ENCODE peak calls at places on chromosome 6, in eight cellular contexts. One of them, this sample, is unnamed.

GRCh38 chr6:71621918-71622519 is 264.3 kb upstream of the RIMS1 start:
- DNase-seq in stimulated activated effector memory CD8-positive, alpha-beta T cell treated with anti-CD3 and anti-CD28 coated beads, Interleukin-12 subunit alpha, Interleukin-12 subunit beta, amount 100 ng/mL, for 72 hours: no peak
- DNase-seq in T-helper 1 cell: no peak
- DNase-seq in memory B cell: no peak
- DNase-seq in naive B cell: no peak
- DNase-seq in WERI-Rb-1: no peak
- DNase-seq in activated CD4-positive, CD25-positive, alpha-beta regulatory T cell: no peak
- DNase-seq in hippocampal formation: no peak
- DNase-seq in this sample: no peak

GRCh38 chr6:110055387-110055735 is 77.2 kb downstream of the GPR6 start:
- DNase-seq in naive B cell: no peak
- DNase-seq in T-helper 1 cell: no peak
- DNase-seq in WERI-Rb-1: no peak
- DNase-seq in stimulated activated effector memory CD8-positive, alpha-beta T cell treated with anti-CD3 and anti-CD28 coated beads, Interleukin-12 subunit alpha, Interleukin-12 subunit beta, amount 100 ng/mL, for 72 hours: peak
- DNase-seq in memory B cell: no peak
- DNase-seq in activated CD4-positive, CD25-positive, alpha-beta regulatory T cell: no peak
- DNase-seq in hippocampal formation: no peak
- DNase-seq in this sample: no peak

GRCh38 chr6:13526718-13527668 is 39.6 kb upstream of the GFOD1 start:
- DNase-seq in naive B cell: peak
- DNase-seq in WERI-Rb-1: peak
- DNase-seq in memory B cell: peak
- DNase-seq in T-helper 1 cell: no peak
- DNase-seq in activated CD4-positive, CD25-positive, alpha-beta regulatory T cell: no peak
- DNase-seq in stimulated activated effector memory CD8-positive, alpha-beta T cell treated with anti-CD3 and anti-CD28 coated beads, Interleukin-12 subunit alpha, Interleukin-12 subunit beta, amount 100 ng/mL, for 72 hours: no peak
- DNase-seq in hippocampal formation: no peak
- DNase-seq in this sample: peak

GRCh38 chr6:99219788-99220187 is 129.7 kb downstream of the FAXC start:
- DNase-seq in stimulated activated effector memory CD8-positive, alpha-beta T cell treated with anti-CD3 and anti-CD28 coated beads, Interleukin-12 subunit alpha, Interleukin-12 subunit beta, amount 100 ng/mL, for 72 hours: no peak
- DNase-seq in T-helper 1 cell: no peak
- DNase-seq in WERI-Rb-1: peak
- DNase-seq in activated CD4-positive, CD25-positive, alpha-beta regulatory T cell: no peak
- DNase-seq in memory B cell: no peak
- DNase-seq in naive B cell: no peak
- DNase-seq in hippocampal formation: no peak
- DNase-seq in this sample: peak

GRCh38 chr6:160428818-160429744 is 80.9 kb downstream of the SLC22A3 start:
- DNase-seq in naive B cell: no peak
- DNase-seq in activated CD4-positive, CD25-positive, alpha-beta regulatory T cell: no peak
- DNase-seq in hippocampal formation: no peak
- DNase-seq in T-helper 1 cell: no peak
- DNase-seq in memory B cell: no peak
- DNase-seq in WERI-Rb-1: no peak
- DNase-seq in stimulated activated effector memory CD8-positive, alpha-beta T cell treated with anti-CD3 and anti-CD28 coated beads, Interleukin-12 subunit alpha, Interleukin-12 subunit beta, amount 100 ng/mL, for 72 hours: no peak
- DNase-seq in this sample: no peak

GRCh38 chr6:6885521-6886088 is 222.2 kb upstream of the RREB1 start:
- DNase-seq in activated CD4-positive, CD25-positive, alpha-beta regulatory T cell: no peak
- DNase-seq in memory B cell: no peak
- DNase-seq in T-helper 1 cell: no peak
- DNase-seq in naive B cell: no peak
- DNase-seq in WERI-Rb-1: no peak
- DNase-seq in stimulated activated effector memory CD8-positive, alpha-beta T cell treated with anti-CD3 and anti-CD28 coated beads, Interleukin-12 subunit alpha, Interleukin-12 subunit beta, amount 100 ng/mL, for 72 hours: no peak
- DNase-seq in hippocampal formation: peak
- DNase-seq in this sample: no peak

GRCh38 chr6:108156938-108157233 is 8.9 kb upstream of the NR2E1 start:
- DNase-seq in T-helper 1 cell: no peak
- DNase-seq in naive B cell: no peak
- DNase-seq in memory B cell: no peak
- DNase-seq in activated CD4-positive, CD25-positive, alpha-beta regulatory T cell: no peak
- DNase-seq in hippocampal formation: no peak
- DNase-seq in WERI-Rb-1: no peak
- DNase-seq in stimulated activated effector memory CD8-positive, alpha-beta T cell treated with anti-CD3 and anti-CD28 coated beads, Interleukin-12 subunit alpha, Interleukin-12 subunit beta, amount 100 ng/mL, for 72 hours: no peak
- DNase-seq in this sample: no peak

GRCh38 chr6:170010665-170011232 is 259.3 kb downstream of the ERMARD start:
- DNase-seq in stimulated activated effector memory CD8-positive, alpha-beta T cell treated with anti-CD3 and anti-CD28 coated beads, Interleukin-12 subunit alpha, Interleukin-12 subunit beta, amount 100 ng/mL, for 72 hours: no peak
- DNase-seq in memory B cell: no peak
- DNase-seq in naive B cell: no peak
- DNase-seq in T-helper 1 cell: no peak
- DNase-seq in WERI-Rb-1: no peak
- DNase-seq in hippocampal formation: no peak
- DNase-seq in activated CD4-positive, CD25-positive, alpha-beta regulatory T cell: no peak
- DNase-seq in this sample: no peak

GRCh38 chr6:52595000-52595795 is 18.3 kb upstream of the TRAM2 start:
- DNase-seq in activated CD4-positive, CD25-positive, alpha-beta regulatory T cell: no peak
- DNase-seq in naive B cell: no peak
- DNase-seq in memory B cell: no peak
- DNase-seq in hippocampal formation: no peak
- DNase-seq in WERI-Rb-1: peak
- DNase-seq in stimulated activated effector memory CD8-positive, alpha-beta T cell treated with anti-CD3 and anti-CD28 coated beads, Interleukin-12 subunit alpha, Interleukin-12 subunit beta, amount 100 ng/mL, for 72 hours: no peak
- DNase-seq in T-helper 1 cell: no peak
- DNase-seq in this sample: no peak

GRCh38 chr6:47094351-47094925 is 52.3 kb upstream of the ADGRF1 start:
- DNase-seq in naive B cell: no peak
- DNase-seq in T-helper 1 cell: no peak
- DNase-seq in activated CD4-positive, CD25-positive, alpha-beta regulatory T cell: no peak
- DNase-seq in memory B cell: no peak
- DNase-seq in WERI-Rb-1: no peak
- DNase-seq in stimulated activated effector memory CD8-positive, alpha-beta T cell treated with anti-CD3 and anti-CD28 coated beads, Interleukin-12 subunit alpha, Interleukin-12 subunit beta, amount 100 ng/mL, for 72 hours: no peak
- DNase-seq in hippocampal formation: no peak
- DNase-seq in this sample: no peak

GRCh38 chr6:108846628-108847027 is 1.6 kb upstream of the ARMC2 start:
- DNase-seq in activated CD4-positive, CD25-positive, alpha-beta regulatory T cell: no peak
- DNase-seq in naive B cell: no peak
- DNase-seq in WERI-Rb-1: peak
- DNase-seq in hippocampal formation: no peak
- DNase-seq in memory B cell: no peak
- DNase-seq in T-helper 1 cell: no peak
- DNase-seq in stimulated activated effector memory CD8-positive, alpha-beta T cell treated with anti-CD3 and anti-CD28 coated beads, Interleukin-12 subunit alpha, Interleukin-12 subunit beta, amount 100 ng/mL, for 72 hours: no peak
- DNase-seq in this sample: no peak

GRCh38 chr6:105868823-105869460 is 217.2 kb upstream of the PRDM1 start:
- DNase-seq in T-helper 1 cell: no peak
- DNase-seq in hippocampal formation: no peak
- DNase-seq in memory B cell: no peak
- DNase-seq in WERI-Rb-1: no peak
- DNase-seq in naive B cell: no peak
- DNase-seq in activated CD4-positive, CD25-positive, alpha-beta regulatory T cell: no peak
- DNase-seq in stimulated activated effector memory CD8-positive, alpha-beta T cell treated with anti-CD3 and anti-CD28 coated beads, Interleukin-12 subunit alpha, Interleukin-12 subunit beta, amount 100 ng/mL, for 72 hours: no peak
- DNase-seq in this sample: no peak

This sample was measured in GM12891.